ENCODE peak calls at places on chromosomes 7 and 10, in five cellular contexts. T is GM12878, A is K562, J is HepG2, H is H1. O is an unnamed sample.

GRCh38 chr7:154867068-154867467 is 135.9 kb downstream of the PAXIP1 start:
- DNase-seq in T (peak; percentile 59), A (no peak), J (no peak), H (no peak), O (no peak)

GRCh38 chr7:102454423-102454822 is 10.2 kb downstream of the ALKBH4 start:
- DNase-seq in T (no peak), A (no peak), J (no peak), H (no peak), O (no peak)

GRCh38 chr7:80060218-80060806 is 74.3 kb upstream of the GNAI1 start:
- DNase-seq in T (no peak), A (no peak), J (peak; percentile 41), H (no peak), O (peak; percentile 63)

GRCh38 chr7:33351709-33352108 is 222.3 kb downstream of the BBS9 start:
- DNase-seq in T (no peak), A (no peak), J (no peak), H (peak; percentile 50), O (no peak)

GRCh38 chr7:67593807-67594206 is 597.2 kb downstream of the TYW1 start:
- DNase-seq in T (no peak), A (no peak), J (no peak), H (no peak), O (no peak)

GRCh38 chr7:137652721-137653120 is 194.1 kb downstream of the DGKI start:
- DNase-seq in T (no peak), A (no peak), J (no peak), H (no peak), O (no peak)

GRCh38 chr7:155351120-155351870 is 53.6 kb downstream of the INSIG1 start:
- DNase-seq in T (no peak), A (no peak), J (no peak), H (no peak), O (no peak)

GRCh38 chr7:17444673-17445072 is 146.2 kb downstream of the AHR start:
- DNase-seq in T (no peak), A (no peak), J (no peak), H (no peak), O (peak; percentile 19)

GRCh38 chr10:59838390-59838789 is 68.0 kb downstream of the CCDC6 start:
- DNase-seq in T (no peak), A (no peak), J (no peak), H (no peak), O (no peak)

GRCh38 chr7:28272461-28272877 is 91.9 kb upstream of the JAZF1 start:
- DNase-seq in T (no peak), A (peak; percentile 27), J (no peak), H (peak; percentile 44), O (peak; percentile 24)

GRCh38 chr7:149006345-149006725 is 22.0 kb downstream of the PDIA4 start:
- DNase-seq in T (no peak), A (no peak), J (no peak), H (no peak), O (no peak)

GRCh38 chr10:93379366-93380042 is 102.6 kb downstream of the MYOF start:
- DNase-seq in T (no peak), A (no peak), J (no peak), H (no peak), O (no peak)

GRCh38 chr7:30146127-30146612 is 11.4 kb downstream of the MTURN start:
- DNase-seq in T (no peak), A (peak; percentile 94), J (no peak), H (no peak), O (no peak)

GRCh38 chr7:129247087-129247486 is 22.3 kb downstream of the AHCYL2 start:
- DNase-seq in T (no peak), A (no peak), J (no peak), H (no peak), O (no peak)

GRCh38 chr10:22539579-22540160 is 174.7 kb downstream of the PIP4K2A start:
- DNase-seq in T (no peak), A (no peak), J (no peak), H (no peak), O (no peak)

GRCh38 chr7:43004076-43004475 is 71.9 kb downstream of the MRPL32 start:
- DNase-seq in T (no peak), A (peak; percentile 42), J (no peak), H (no peak), O (no peak)

GRCh38 chr7:128217030-128217805 is 23.9 kb upstream of the LEP start:
- DNase-seq in T (no peak), A (peak; percentile 66), J (no peak), H (no peak), O (no peak)

GRCh38 chr7:96131525-96131924 is 190.4 kb downstream of the SLC25A13 start:
- DNase-seq in T (no peak), A (no peak), J (no peak), H (no peak), O (no peak)

GRCh38 chr7:8831386-8831785 is 398.0 kb downstream of the NXPH1 start:
- DNase-seq in T (no peak), A (no peak), J (no peak), H (no peak), O (no peak)

GRCh38 chr10:17562572-17562971 is 54.6 kb downstream of the HACD1 start:
- DNase-seq in T (no peak), A (peak; percentile 15), J (no peak), H (no peak), O (no peak)

GRCh38 chr7:8817448-8818036 is 384.1 kb downstream of the NXPH1 start:
- DNase-seq in T (no peak), A (peak; percentile 5), J (no peak), H (no peak), O (no peak)

GRCh38 chr7:66556177-66556548 is 72.5 kb upstream of the KCTD7 start:
- DNase-seq in T (no peak), A (no peak), J (no peak), H (no peak), O (no peak)

GRCh38 chr7:34320926-34321609 is 336.9 kb upstream of the NPSR1 start:
- DNase-seq in T (peak; percentile 7), A (peak; percentile 57), J (peak; percentile 67), H (peak; percentile 49), O (peak; percentile 54)

GRCh38 chr7:101747758-101748345 is 69.6 kb upstream of the CUX1 start:
- DNase-seq in T (no peak), A (no peak), J (no peak), H (no peak), O (no peak)

GRCh38 chr10:32038777-32039176 is 17.4 kb downstream of the KIF5B start:
- DNase-seq in T (no peak), A (no peak), J (no peak), H (no peak), O (no peak)

GRCh38 chr10:123043409-123043925 is 34.7 kb downstream of the ACADSB start:
- DNase-seq in T (peak; percentile 30), A (peak; percentile 62), J (peak; percentile 71), H (peak; percentile 70), O (peak; percentile 80)

GRCh38 chr10:116211682-116212081 is 61.3 kb downstream of the GFRA1 start:
- DNase-seq in T (no peak), A (no peak), J (no peak), H (no peak), O (no peak)

GRCh38 chr10:3486346-3487065 is 298.5 kb downstream of the KLF6 start:
- DNase-seq in T (no peak), A (no peak), J (peak; percentile 20), H (no peak), O (peak; percentile 79)

GRCh38 chr7:134625571-134625970 is 21.1 kb upstream of the BPGM start:
- DNase-seq in T (no peak), A (no peak), J (no peak), H (no peak), O (no peak)

GRCh38 chr7:18799899-18800298 is 304.4 kb downstream of the HDAC9 start:
- DNase-seq in T (no peak), A (no peak), J (no peak), H (no peak), O (no peak)

GRCh38 chr7:152683297-152683696 is 7.4 kb upstream of the XRCC2 start:
- DNase-seq in T (no peak), A (no peak), J (no peak), H (no peak), O (no peak)

DNA sequence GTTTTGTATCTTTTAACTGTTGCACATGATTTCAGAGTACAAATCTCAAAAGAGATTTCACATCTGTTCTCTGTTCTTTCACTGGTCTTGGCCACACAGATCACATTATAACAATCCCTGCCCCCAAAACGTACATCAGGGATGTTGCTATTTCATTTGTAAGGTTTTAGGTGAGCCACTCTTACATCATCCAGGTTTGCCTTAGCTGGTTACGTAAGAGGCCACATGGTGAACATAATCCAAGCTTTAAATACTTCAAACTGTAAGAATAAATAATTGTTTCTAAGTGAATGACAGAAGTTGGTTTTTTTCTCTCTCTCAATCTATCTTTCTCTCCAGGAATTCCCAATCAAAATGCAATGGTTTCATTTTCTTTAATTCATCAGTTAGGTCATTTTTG is 245.9 kb upstream of the HGF start:
- DNase-seq in T (no peak), A (no peak), J (no peak), H (no peak), O (no peak)
- TF ChIP-seq SRF in T (no peak), A (no peak), J (no peak), H (no peak), O (no peak)

GRCh38 chr10:95335933-95336699 is 45.3 kb upstream of the PDLIM1 start:
- DNase-seq in T (no peak), A (no peak), J (peak; percentile 89), H (no peak), O (no peak)
- TF ChIP-seq SRF in T (no peak), A (no peak), J (no peak), H (no peak), O (no peak)

GRCh38 chr10:33136781-33137180 is 178.8 kb upstream of the ITGB1 start:
- DNase-seq in T (no peak), A (no peak), J (no peak), H (no peak), O (peak; percentile 68)

GRCh38 chr10:33132626-33133025 is 174.6 kb upstream of the ITGB1 start:
- DNase-seq in T (no peak), A (no peak), J (no peak), H (no peak), O (no peak)

GRCh38 chr10:33136271-33136670 is 178.2 kb upstream of the ITGB1 start:
- DNase-seq in T (peak; percentile 32), A (no peak), J (no peak), H (no peak), O (no peak)

GRCh38 chr10:33134011-33134751 is 176.2 kb upstream of the ITGB1 start:
- DNase-seq in T (peak; percentile 57), A (no peak), J (peak; percentile 42), H (no peak), O (peak; percentile 99)

GRCh38 chr10:33133557-33133956 is 175.5 kb upstream of the ITGB1 start:
- DNase-seq in T (no peak), A (no peak), J (no peak), H (no peak), O (no peak)
- TF ChIP-seq SRF in T (no peak), A (no peak), J (no peak), H (no peak), O (no peak)

GRCh38 chr10:130748409-130749057 is 563.0 kb downstream of the TCERG1L start:
- DNase-seq in T (no peak), A (no peak), J (no peak), H (no peak), O (no peak)

GRCh38 chr10:130749911-130750310 is 561.6 kb downstream of the TCERG1L start:
- DNase-seq in T (no peak), A (no peak), J (no peak), H (no peak), O (no peak)

GRCh38 chr10:130747359-130747758 is 564.2 kb downstream of the TCERG1L start:
- DNase-seq in T (no peak), A (no peak), J (no peak), H (no peak), O (no peak)

GRCh38 chr10:130746311-130746710 is 565.2 kb downstream of the TCERG1L start:
- DNase-seq in T (no peak), A (no peak), J (no peak), H (no peak), O (no peak)

GRCh38 chr10:130747946-130748345 is 563.6 kb downstream of the TCERG1L start:
- DNase-seq in T (no peak), A (no peak), J (no peak), H (no peak), O (no peak)
- TF ChIP-seq SRF in T (no peak), A (no peak), J (no peak), H (no peak), O (no peak)